ENCODE peak calls at places on chromosome 2, in six cellular contexts. Q, P, I, U, O and N are unnamed samples.

GRCh38 chr2:226451486-226451885 is 348.1 kb downstream of the IRS1 start:
- DNase-seq in Q (no peak), P (no peak), I (no peak), U (no peak), O (no peak), N (no peak)

GRCh38 chr2:18066894-18067293 is 188.4 kb downstream of the KCNS3 start:
- DNase-seq in Q (no peak), P (no peak), I (no peak), U (no peak), O (no peak), N (no peak)

GRCh38 chr2:28627722-28628480 is 123.7 kb upstream of the PPP1CB start:
- DNase-seq in Q (peak; percentile 79), P (peak; percentile 81), I (no peak), U (no peak), O (peak; percentile 44), N (no peak)

GRCh38 chr2:218710334-218710686 is 325 bp upstream of the TTLL4 start:
- DNase-seq in Q (no peak), P (no peak), I (no peak), U (no peak), O (no peak), N (no peak)

GRCh38 chr2:12605366-12605765 is 111.4 kb upstream of the TRIB2 start:
- DNase-seq in Q (no peak), P (no peak), I (no peak), U (no peak), O (no peak), N (no peak)

GRCh38 chr2:126899786-126900185 is 1.1 kb downstream of the TEX51 start:
- DNase-seq in Q (no peak), P (no peak), I (no peak), U (no peak), O (no peak), N (no peak)

GRCh38 chr2:145339646-145340045 is 819.7 kb upstream of the ZEB2 start:
- DNase-seq in Q (no peak), P (no peak), I (no peak), U (no peak), O (peak; percentile 16), N (no peak)

GRCh38 chr2:121705390-121705789 is 31.3 kb downstream of the NIFK start:
- DNase-seq in Q (no peak), P (no peak), I (no peak), U (no peak), O (no peak), N (no peak)

GRCh38 chr2:64017811-64018714 is 1.2 kb downstream of the VPS54 start:
- DNase-seq in Q (peak; percentile 49), P (peak; percentile 41), I (peak; percentile 7), U (peak; percentile 13), O (peak; percentile 26), N (no peak)

GRCh38 chr2:155377178-155377780 is 678.8 kb downstream of the KCNJ3 start:
- DNase-seq in Q (peak; percentile 40), P (peak; percentile 59), I (no peak), U (no peak), O (peak; percentile 29), N (peak; percentile 3)

GRCh38 chr2:232668805-232669444 is 28.2 kb upstream of the GIGYF2 start:
- DNase-seq in Q (peak; percentile 51), P (peak; percentile 71), I (no peak), U (peak; percentile 39), O (peak; percentile 39), N (no peak)

GRCh38 chr2:2871480-2872308 is 505.9 kb downstream of the EIPR1 start:
- DNase-seq in Q (no peak), P (no peak), I (no peak), U (no peak), O (no peak), N (no peak)

GRCh38 chr2:24313744-24314632 is 46.3 kb downstream of the ITSN2 start:
- DNase-seq in Q (no peak), P (peak; percentile 37), I (no peak), U (no peak), O (peak; percentile 36), N (no peak)

GRCh38 chr2:23069935-23070334 is 315.0 kb upstream of the KLHL29 start:
- DNase-seq in Q (no peak), P (no peak), I (no peak), U (no peak), O (no peak), N (no peak)

GRCh38 chr2:84214455-84214854 is 244.6 kb downstream of the SUCLG1 start:
- DNase-seq in Q (no peak), P (no peak), I (no peak), U (no peak), O (no peak), N (no peak)

GRCh38 chr2:66431840-66432511 is 2.9 kb upstream of the MEIS1 start:
- DNase-seq in Q (no peak), P (no peak), I (no peak), U (no peak), O (no peak), N (no peak)

GRCh38 chr2:239145106-239145505 is 255.7 kb downstream of the HDAC4 start:
- DNase-seq in Q (no peak), P (no peak), I (no peak), U (no peak), O (no peak), N (no peak)

GRCh38 chr2:218999021-218999880 is 6.0 kb upstream of the CRYBA2 start:
- DNase-seq in Q (no peak), P (no peak), I (no peak), U (no peak), O (no peak), N (no peak)

GRCh38 chr2:189022002-189022401 is 47.8 kb downstream of the COL3A1 start:
- DNase-seq in Q (peak; percentile 94), P (peak; percentile 93), I (no peak), U (no peak), O (peak; percentile 96), N (no peak)

GRCh38 chr2:6069354-6069753 is 377.2 kb downstream of the SOX11 start:
- DNase-seq in Q (no peak), P (no peak), I (no peak), U (no peak), O (no peak), N (no peak)

GRCh38 chr2:241258505-241259160 is 56.8 kb downstream of the HDLBP start:
- DNase-seq in Q (peak; percentile 14), P (no peak), I (no peak), U (no peak), O (no peak), N (no peak)

GRCh38 chr2:42224422-42225067 is 55.4 kb downstream of the EML4 start:
- DNase-seq in Q (no peak), P (peak; percentile 33), I (no peak), U (no peak), O (no peak), N (no peak)

GRCh38 chr2:127324635-127325034 is 30.7 kb upstream of the ERCC3 start:
- DNase-seq in Q (peak; percentile 79), P (peak; percentile 81), I (no peak), U (no peak), O (peak; percentile 64), N (no peak)

DNA sequence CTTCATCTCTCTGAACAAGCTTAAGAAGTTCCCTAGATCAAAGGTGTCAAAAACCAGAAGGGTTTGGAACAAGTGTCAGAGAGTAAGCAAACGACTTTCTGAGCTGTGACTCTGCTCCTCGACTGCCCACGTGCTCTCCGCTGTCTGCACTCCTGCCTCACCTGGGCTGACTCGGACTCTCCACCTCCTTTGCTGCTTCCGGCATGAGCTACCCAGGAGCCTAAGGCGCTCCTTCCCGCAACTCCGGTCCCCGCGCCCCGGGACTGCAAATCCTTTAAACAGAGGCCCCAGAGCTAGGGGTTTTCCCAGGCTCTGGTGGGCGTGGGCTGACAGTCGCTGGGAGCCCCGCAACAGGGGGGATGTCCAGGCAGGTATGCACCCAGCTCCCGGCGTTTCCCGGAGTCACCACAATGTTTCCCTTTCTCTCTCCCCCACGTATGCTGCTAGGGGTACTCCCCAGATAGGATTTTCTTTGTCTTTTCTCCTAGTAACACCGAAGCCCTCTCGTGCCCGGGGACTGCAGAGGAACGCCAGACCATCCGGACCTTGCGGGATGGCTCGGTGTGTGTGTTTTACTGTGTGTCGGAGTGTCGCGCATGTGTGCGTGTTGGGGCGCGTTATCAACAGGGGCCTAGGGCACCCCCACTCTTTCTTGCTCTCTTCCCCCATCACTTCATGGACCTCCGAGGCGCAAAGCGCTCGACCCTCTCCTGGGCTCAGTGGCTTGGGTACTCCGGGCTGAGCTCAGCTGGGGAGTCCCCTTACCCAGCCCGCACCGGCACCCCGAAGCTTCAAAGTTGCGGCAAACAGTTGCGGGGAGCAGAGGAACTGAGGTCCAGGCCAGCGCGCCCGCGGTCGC is 719 bp upstream of the THSD7B start:
- DNase-seq in Q (no peak), P (no peak), I (no peak), U (peak; percentile 49), O (no peak), N (no peak)
- H3K4me3 ChIP-seq in Q (no peak overlapping the region), P (no peak overlapping the region), I (peak overlapping the region; percentile 15), U (peak overlapping the region; percentile 45), O (no peak overlapping the region), N (peak overlapping the region; percentile 49)

DNA sequence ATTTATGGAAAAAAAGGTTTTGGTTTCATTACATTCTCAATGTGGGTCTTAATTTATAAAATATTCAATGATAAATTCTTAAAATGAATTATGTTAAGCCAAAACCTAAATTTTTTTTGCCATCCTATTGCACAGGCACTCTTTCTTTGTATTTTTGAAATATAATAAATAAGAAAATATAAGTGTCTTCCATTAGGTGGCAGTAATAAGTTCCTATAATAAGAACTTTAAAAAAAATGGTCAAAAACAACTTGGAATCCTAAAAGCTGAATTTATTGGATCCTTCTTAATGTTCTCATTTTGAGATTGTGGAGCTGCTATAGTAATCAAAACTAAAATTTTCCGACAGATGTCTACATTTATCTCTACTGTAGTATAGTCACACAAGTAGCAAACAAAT is 5.7 kb downstream of the CALCRL start:
- DNase-seq in Q (peak; percentile 26), P (no peak), I (no peak), U (no peak), O (no peak), N (no peak)
- TF ChIP-seq CTCF in Q (peak; percentile 15), P (peak; percentile 28), I (peak; percentile 14), U (no peak), O (peak; percentile 31), N (no peak)

GRCh38 chr2:129443235-129443884 is 536.1 kb upstream of the RAB6C start:
- DNase-seq in Q (no peak), P (no peak), I (no peak), U (no peak), O (peak; percentile 7), N (no peak)
- H3K4me3 ChIP-seq in Q (no peak overlapping the region), P (no peak overlapping the region), I (no peak overlapping the region), U (no peak overlapping the region), O (peak overlapping the region; percentile 36), N (no peak overlapping the region)

DNA sequence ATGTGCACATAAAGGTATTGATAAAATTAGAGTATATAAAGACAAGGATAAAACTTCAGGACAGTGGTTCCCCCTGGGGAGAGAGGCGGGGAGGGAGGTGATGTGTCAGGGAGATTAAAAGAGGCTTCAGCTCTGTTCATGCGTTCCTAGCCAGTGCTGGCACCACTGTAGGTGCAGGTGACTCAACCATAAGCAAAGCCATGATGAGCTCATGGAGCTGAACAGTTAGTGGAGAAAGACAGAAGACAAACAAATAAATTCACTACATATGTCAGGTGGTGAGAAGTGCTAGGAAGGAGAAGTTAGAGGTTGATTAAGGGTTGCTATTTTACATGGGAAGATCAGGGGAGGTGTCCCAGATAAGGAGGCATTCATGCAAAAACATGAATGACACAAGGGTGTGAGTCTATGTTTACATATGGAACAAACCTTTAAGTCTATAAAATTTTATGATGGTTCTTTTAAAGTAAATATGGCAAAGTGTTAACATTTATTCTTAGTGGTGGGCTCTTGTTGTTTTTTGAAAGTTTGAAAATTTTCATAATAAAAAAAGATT is 136.0 kb downstream of the ANKRD44 start:
- DNase-seq in Q (no peak), P (peak; percentile 73), I (no peak), U (no peak), O (no peak), N (peak; percentile 73)
- TF ChIP-seq CTCF in Q (no peak), P (no peak), I (no peak), U (no peak), O (no peak), N (no peak)

GRCh38 chr2:175871331-175871730 is 130.7 kb downstream of the LNPK start:
- DNase-seq in Q (no peak), P (no peak), I (no peak), U (no peak), O (peak; percentile 87), N (no peak)
- H3K4me3 ChIP-seq in Q (no peak overlapping the region), P (no peak overlapping the region), I (no peak overlapping the region), U (no peak overlapping the region), O (no peak overlapping the region), N (no peak overlapping the region)